ENCODE peak calls at places on chromosomes 12 and 14, in seven cellular contexts. P is GM12864, O is WTC11, I is heart right ventricle, Y is uterus, H is GM23338, X is AG10803. L is an unnamed sample.

GRCh38 chr12:120991965-120992364 is 13.6 kb downstream of the HNF1A start:
- DNase-seq in H (no peak), O (no peak), Y (no peak), I (no peak), P (no peak), X (no peak), L (no peak)

GRCh38 chr12:132827763-132828703 is 636 bp downstream of the GOLGA3 start:
- DNase-seq in X (peak), P (no peak), I (peak), Y (peak), H (peak), O (no peak), L (peak)

GRCh38 chr12:94616217-94616729 is 34.1 kb downstream of the TMCC3 start:
- DNase-seq in H (peak), I (peak), X (no peak), P (no peak), O (no peak), Y (no peak), L (no peak)

GRCh38 chr14:43795600-43796228 is 711.4 kb downstream of the FSCB start:
- DNase-seq in O (no peak), P (no peak), X (no peak), I (no peak), Y (no peak), H (peak), L (no peak)

GRCh38 chr14:26137161-26137560 is 460.7 kb downstream of the NOVA1 start:
- DNase-seq in H (no peak), O (peak), P (no peak), X (no peak), I (no peak), Y (no peak), L (no peak)

GRCh38 chr12:25769076-25769945 is 189.2 kb upstream of the RASSF8 start:
- DNase-seq in H (no peak), O (no peak), X (peak), P (no peak), I (no peak), Y (no peak), L (no peak)

GRCh38 chr12:115377781-115378180 is 693.8 kb upstream of the TBX3 start:
- DNase-seq in Y (no peak), P (no peak), O (no peak), X (no peak), H (no peak), I (no peak), L (no peak)

GRCh38 chr12:116135209-116135930 is 142.1 kb downstream of the MED13L start:
- DNase-seq in Y (no peak), X (peak), P (no peak), H (no peak), O (no peak), I (no peak), L (no peak)

GRCh38 chr12:120079352-120080042 is 37.1 kb downstream of the RAB35 start:
- DNase-seq in X (no peak), H (no peak), I (no peak), O (no peak), P (no peak), Y (no peak), L (no peak)

GRCh38 chr12:43306066-43306465 is 245.9 kb downstream of the ADAMTS20 start:
- DNase-seq in Y (peak), I (no peak), O (no peak), X (peak), P (no peak), H (no peak), L (no peak)

GRCh38 chr12:27814411-27814810 is 34.4 kb upstream of the MANSC4 start:
- DNase-seq in I (no peak), Y (no peak), P (no peak), H (no peak), O (no peak), X (no peak), L (no peak)

GRCh38 chr14:50040905-50041465 is 75.4 kb downstream of the VCPKMT start:
- DNase-seq in Y (no peak), H (no peak), I (no peak), X (no peak), O (no peak), P (no peak), L (no peak)

GRCh38 chr12:132813443-132813842 is 15.2 kb downstream of the GOLGA3 start:
- DNase-seq in Y (no peak), I (no peak), H (no peak), X (no peak), O (no peak), P (no peak), L (no peak)

GRCh38 chr12:46439793-46440511 is 67.4 kb upstream of the SLC38A2 start:
- DNase-seq in P (no peak), H (no peak), X (no peak), I (no peak), O (no peak), Y (no peak), L (no peak)

GRCh38 chr14:105978618-105979295 is 452.4 kb downstream of the TMEM121 start:
- DNase-seq in I (no peak), O (no peak), P (no peak), Y (no peak), X (no peak), H (no peak), L (no peak)

GRCh38 chr12:131908082-131908715 is 13.8 kb downstream of the ULK1 start:
- DNase-seq in H (no peak), Y (no peak), O (no peak), X (no peak), P (no peak), I (no peak), L (no peak)

DNA sequence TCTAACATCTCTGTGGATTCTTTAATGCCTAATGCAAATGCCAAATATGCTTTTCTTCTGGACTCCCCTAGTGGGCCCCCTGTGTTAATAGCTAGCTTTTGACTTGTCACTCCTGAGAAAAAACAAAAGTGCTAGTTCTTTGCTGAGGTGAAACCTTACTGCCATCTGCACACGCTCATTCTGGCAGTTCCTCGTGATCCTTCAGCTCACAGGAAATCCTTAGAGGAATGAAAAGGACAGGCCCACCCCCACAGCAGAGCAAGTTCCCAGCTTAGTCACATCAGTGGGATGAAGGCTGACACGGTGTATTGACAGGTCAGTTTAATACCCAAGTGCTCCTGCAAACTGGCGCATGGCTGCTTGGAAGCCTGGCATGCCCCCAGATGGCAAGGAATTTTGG is 165.1 kb upstream of the ATP2B1 start:
- DNase-seq in I (no peak), P (no peak), O (no peak), X (peak), Y (no peak), H (no peak), L (no peak)
- TF ChIP-seq CTCF in I (no peak), P (peak), O (no peak), X (no peak), Y (no peak), H (no peak), L (no peak)

DNA sequence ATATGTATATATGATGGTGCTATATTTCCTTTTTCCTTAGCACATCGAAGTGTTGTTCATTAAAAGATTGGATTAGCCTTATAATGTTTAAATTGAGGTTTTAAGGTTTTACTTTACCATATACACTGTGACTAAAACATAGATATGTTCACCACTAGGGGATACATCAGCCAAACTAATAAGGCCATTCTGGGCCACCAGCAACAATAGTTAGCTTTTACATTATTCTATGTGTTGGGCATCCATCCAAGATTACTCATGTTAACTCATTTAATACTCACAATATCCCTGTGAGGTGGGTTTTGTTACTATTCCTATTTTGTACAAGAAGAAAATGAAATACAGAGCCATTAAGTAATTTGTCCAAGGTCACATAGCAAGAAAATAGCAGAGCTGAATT is 202.6 kb upstream of the AVPR1A start:
- DNase-seq in X (no peak), I (no peak), Y (no peak), H (no peak), O (no peak), P (no peak), L (no peak)
- TF ChIP-seq CTCF in X (no peak), I (no peak), Y (no peak), H (peak), O (no peak), P (no peak), L (no peak)

DNA sequence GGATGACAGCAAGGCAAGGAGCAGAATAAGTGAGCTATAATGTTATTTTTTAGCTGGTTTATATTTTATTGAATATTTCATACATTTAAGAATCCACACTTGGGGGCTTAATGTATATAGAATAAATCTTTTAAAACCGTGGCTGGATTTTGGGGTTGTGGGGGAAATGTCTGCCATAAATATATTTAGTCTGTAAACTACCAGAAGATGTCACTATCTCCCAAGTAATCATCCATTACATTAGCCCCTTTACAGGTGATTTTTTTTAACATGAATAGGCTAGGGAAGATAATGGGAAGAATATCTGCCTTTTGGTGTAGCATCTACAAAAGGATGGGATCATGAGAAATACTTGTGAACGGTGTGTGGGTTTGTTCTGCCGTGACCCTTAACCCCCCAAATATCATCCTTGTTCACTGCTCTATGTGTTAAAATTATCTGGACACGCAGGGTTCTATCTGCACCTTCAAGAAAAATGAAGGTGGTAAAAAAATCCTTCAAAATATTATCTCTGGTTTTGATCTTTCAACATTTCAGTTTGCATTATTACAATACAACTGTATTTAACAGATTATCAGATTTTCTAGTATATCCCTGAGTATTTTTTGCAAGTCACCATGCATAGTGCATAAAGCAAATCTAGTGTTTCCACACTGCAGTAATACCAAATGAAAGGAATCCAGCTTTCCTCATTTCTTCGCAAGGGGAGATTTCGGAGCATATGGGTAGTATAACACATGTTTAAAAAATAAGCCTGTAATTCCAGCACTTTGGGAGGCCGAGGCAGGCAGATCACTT is 8.0 kb upstream of the SLC17A8 start:
- DNase-seq in I (no peak), O (no peak), H (peak), X (peak), Y (no peak), P (no peak), L (no peak)
- TF ChIP-seq CTCF in I (no peak), O (peak), H (peak), X (peak), Y (peak), P (no peak), L (peak)

DNA sequence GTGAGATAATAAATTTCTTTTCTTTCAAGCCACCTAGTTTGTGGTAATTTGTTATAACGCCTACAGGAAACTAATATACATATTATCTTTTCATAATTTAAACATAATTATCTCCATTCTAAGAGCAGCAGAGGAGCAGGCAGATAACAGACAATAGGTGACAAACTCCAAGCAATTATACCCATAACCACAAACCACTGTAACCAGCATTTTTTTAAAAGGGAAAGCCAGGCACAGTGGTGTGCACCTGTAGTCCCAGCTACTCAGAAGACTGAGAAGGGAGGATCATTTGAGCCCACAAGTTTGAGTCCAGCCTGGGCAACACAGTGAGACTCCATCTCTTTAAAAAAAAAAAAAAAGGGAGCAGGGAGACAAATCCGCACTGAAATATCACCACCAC is 54.9 kb downstream of the ATF7 start:
- DNase-seq in Y (no peak), I (no peak), X (no peak), P (no peak), H (no peak), O (no peak), L (no peak)
- TF ChIP-seq CTCF in Y (no peak), I (no peak), X (no peak), P (no peak), H (no peak), O (no peak), L (no peak)

DNA sequence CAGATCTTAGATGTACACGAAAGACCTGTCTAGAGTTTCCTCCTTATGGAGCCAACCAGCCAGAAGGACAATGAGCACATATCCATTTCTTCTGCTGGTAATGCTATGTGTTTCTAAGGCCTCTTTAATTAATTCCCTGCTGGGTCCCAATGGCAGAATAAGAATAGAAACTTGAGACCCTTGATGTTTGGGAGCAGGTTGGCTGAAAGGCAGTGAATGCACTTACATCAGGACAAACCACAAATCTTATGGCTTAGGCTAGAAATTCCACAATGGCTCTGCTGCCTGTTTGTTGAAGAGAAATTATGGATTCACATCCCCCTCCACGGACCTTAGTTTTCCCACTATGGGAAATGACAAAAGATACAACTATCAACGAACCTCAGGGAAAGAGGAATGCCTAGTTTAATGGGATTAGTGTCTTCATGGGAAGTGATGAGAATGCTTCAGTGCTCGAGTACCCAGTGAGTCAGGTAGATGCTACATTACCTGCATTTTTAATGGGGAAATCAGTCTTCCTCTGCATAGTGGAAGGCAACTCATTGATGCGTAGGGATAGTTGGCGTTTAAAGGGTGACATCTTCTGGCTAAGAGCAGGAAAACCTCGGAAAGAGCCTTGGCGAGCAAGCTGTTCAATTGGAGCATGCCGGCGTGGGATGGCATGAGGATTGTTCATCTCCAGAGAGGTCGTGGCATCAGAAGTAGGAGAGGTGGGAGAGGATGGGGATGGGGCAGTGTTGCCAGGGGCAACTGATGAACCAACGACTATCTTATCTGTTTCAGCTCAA is 46.5 kb downstream of the PAPLN start:
- DNase-seq in Y (no peak), O (peak), H (peak), P (no peak), I (no peak), X (peak), L (no peak)
- TF ChIP-seq CTCF in Y (peak), O (no peak), H (peak), P (no peak), I (no peak), X (peak), L (peak)

GRCh38 chr12:41368006-41368405 is 179.9 kb downstream of the PDZRN4 start:
- DNase-seq in H (peak), O (no peak), P (no peak), I (no peak), Y (no peak), X (peak), L (no peak)
- TF ChIP-seq CTCF in H (peak), O (no peak), P (peak), I (no peak), Y (no peak), X (peak), L (peak)

DNA sequence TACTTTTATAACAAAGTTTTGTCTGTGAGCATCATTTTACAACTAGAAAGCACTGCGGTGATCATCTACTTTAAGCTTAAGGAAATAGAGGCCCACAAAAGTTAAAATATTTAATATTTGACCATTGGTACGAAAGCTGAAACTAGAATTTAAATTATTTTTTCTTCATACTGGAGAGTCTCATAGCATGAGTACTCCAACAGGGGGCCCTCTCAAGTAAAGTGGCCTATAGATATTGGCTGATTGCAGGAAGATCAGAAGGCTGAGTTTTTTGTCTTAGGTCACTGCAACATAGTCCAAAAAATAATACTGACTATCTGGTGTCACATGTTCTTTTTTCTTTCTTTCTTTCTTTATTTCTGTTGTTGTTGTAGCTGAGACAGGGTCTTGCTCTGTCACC is 75.3 kb upstream of the ZDHHC17 start:
- DNase-seq in X (no peak), P (no peak), H (peak), I (no peak), O (no peak), Y (no peak), L (no peak)
- TF ChIP-seq CTCF in X (peak), P (peak), H (peak), I (no peak), O (no peak), Y (no peak), L (peak)

L was measured in progenitor cell of endocrine pancreas.